ENCODE peak calls at places on chromosomes 13 and 19, in seven cellular contexts. N, C, T, J, A, X and Y are unnamed samples. For H3K4me1 and H3K36me3, the result is how much of the 10 kb centered on the place peaks cover.

GRCh38 chr13:73677041-73677589 is 457.1 kb downstream of the KLF12 start:
- DNase-seq in X (no peak), T (no peak), N (no peak), J (no peak), A (no peak), C (no peak), Y (no peak)

GRCh38 chr13:27476943-27477681 is 26.7 kb upstream of the MTIF3 start:
- DNase-seq in J (no peak), C (no peak), T (no peak), A (no peak), X (peak), N (no peak), Y (no peak)

GRCh38 chr19:56294557-56294956 is 20.1 kb downstream of the ZSCAN5A start:
- DNase-seq in N (no peak), X (no peak), T (no peak), C (no peak), A (no peak), J (no peak), Y (no peak)

GRCh38 chr13:64753606-64754005 is 2476.5 kb downstream of the PCDH9 start:
- DNase-seq in C (no peak), T (no peak), J (no peak), A (no peak), X (no peak), N (no peak), Y (no peak)

GRCh38 chr19:7636691-7637373 is at the start of gene STXBP2:
- DNase-seq in T (peak), J (peak), A (peak), X (peak), N (peak), C (peak), Y (peak)

GRCh38 chr13:30338331-30338851 is 31.0 kb upstream of the KATNAL1 start:
- DNase-seq in T (peak), A (no peak), C (no peak), N (no peak), X (no peak), J (no peak), Y (no peak)

GRCh38 chr13:50074843-50075242 is 59.6 kb downstream of the KCNRG start:
- DNase-seq in C (no peak), N (no peak), A (no peak), J (no peak), X (no peak), T (no peak), Y (no peak)

GRCh38 chr19:28727133-28727834 is 485.7 kb downstream of the UQCRFS1 start:
- DNase-seq in C (no peak), A (peak), T (no peak), X (no peak), N (peak), J (peak), Y (peak)

GRCh38 chr13:33281951-33282595 is 3.5 kb downstream of the STARD13 start:
- DNase-seq in A (no peak), X (no peak), N (no peak), T (no peak), J (no peak), C (no peak), Y (no peak)
- H3K4me1 ChIP-seq in A (half or more), X (half or more), N (under half), T (under half), J (under half), C (under half), Y (under half)

GRCh38 chr13:46389985-46390384 is 2.9 kb upstream of the RUBCNL start:
- DNase-seq in N (no peak), J (no peak), A (no peak), X (peak), C (peak), T (no peak), Y (no peak)
- H3K36me3 ChIP-seq in N (under half), J (under half), A (under half), X (under half), C (under half), T (under half), Y (under half)

GRCh38 chr19:37309834-37310575 is 60.9 kb upstream of the ZNF527 start:
- DNase-seq in A (peak), X (no peak), N (no peak), T (no peak), C (no peak), J (no peak), Y (no peak)
- TF ChIP-seq YY1 in A (no peak), X (no peak), N (no peak), T (no peak), C (no peak), J (no peak), Y (no peak)

GRCh38 chr13:114064516-114065140 is 67.8 kb downstream of the RASA3 start:
- DNase-seq in N (peak), X (no peak), T (no peak), C (no peak), A (peak), J (no peak), Y (no peak)

GRCh38 chr13:114065141-114065925 is 67.1 kb downstream of the RASA3 start:
- DNase-seq in T (peak), J (peak), C (no peak), A (peak), N (peak), X (peak), Y (peak)

GRCh38 chr13:114067381-114067885 is 65.0 kb downstream of the RASA3 start:
- DNase-seq in X (no peak), J (no peak), N (no peak), T (no peak), A (no peak), C (peak), Y (no peak)

GRCh38 chr13:114066956-114067355 is 65.5 kb downstream of the RASA3 start:
- DNase-seq in A (no peak), N (no peak), X (no peak), T (no peak), J (no peak), C (no peak), Y (no peak)

DNA sequence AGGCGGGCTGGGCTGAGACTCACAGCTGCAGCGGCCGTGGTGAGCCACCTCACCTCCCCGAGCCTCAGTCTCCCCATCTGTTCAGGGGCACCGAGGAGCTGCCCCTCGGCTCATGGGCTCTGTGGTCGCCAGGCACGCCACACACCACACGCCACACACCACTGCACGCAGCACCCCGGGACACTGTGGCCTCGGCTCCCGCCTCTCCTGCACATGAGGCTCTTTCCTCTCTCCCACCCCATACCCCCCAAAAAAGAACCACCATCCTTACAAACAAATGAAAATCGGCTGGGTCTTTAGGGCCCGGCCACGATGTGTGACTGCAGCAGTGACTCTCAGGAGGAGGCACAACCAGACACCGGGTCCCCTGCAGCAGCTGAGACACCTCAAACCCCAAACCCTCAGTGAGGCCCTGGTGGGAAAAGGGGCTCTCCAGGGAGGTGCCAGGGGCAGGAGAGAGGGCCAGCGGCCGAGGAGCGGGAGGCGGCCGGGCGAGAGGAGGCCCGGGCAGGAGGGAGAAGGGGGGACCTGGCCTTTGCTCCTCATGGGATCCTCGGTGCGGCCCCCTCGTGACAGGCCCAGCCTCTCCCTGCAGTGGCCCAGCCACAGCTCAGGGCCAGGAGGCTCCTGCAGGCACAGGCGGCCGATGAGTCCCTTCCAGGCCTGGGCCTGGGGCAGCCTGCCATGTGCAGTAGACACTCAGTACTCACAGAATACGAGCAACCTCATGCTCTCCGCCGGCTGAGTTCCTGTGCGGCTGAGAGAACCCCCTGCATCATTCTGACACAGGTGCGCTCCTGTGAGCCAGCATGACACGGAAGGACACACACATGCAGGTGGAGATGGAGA is 66.3 kb downstream of the RASA3 start:
- DNase-seq in N (no peak), X (no peak), C (no peak), J (no peak), T (no peak), A (no peak), Y (no peak)
- H3K4me1 ChIP-seq in N (under half), X (under half), C (under half), J (under half), T (under half), A (half or more), Y (under half)

GRCh38 chr19:47357788-47358680 is 8.9 kb downstream of the DHX34 start:
- DNase-seq in X (peak), J (no peak), T (no peak), N (no peak), C (no peak), A (peak), Y (no peak)

GRCh38 chr19:47362321-47362720 is 13.2 kb downstream of the DHX34 start:
- DNase-seq in T (no peak), C (no peak), A (peak), J (no peak), N (no peak), X (no peak), Y (no peak)

DNA sequence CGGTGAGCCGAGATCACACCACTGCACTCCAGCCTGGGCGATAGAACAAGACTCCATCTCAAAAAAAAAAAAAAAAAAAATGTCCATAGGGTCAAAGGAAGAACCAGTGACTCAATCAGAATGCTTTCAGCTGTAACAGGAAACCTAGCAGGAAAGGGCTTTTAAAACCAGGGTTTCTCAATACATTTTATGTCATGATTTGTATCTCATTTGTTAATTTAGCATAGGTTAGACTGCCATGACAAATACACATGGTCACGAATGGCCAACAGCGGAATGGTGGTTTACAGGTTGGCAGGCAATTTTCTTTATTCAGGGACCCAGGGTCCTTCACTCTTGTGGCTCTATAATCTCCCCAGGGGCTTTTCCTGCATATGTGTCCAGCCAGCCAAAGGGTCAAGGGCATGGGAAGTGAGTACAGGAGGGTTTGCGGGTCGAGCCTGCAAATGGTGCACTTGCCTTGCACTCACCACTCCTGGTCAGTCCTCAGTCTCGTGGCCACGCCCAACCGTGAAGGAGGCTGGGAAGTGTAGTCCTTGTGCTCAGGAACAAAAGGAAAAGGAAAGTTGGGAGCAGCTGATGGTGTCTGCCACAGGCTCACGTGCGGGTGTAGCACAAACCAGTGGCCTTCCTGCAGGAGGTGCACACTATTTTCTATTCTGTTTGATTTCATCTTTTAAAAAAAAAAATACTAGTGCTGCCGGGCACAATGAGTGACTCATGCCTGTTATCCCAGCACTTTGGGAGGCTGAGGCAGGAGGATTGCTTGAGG is 14.8 kb downstream of the DHX34 start:
- DNase-seq in A (peak), J (no peak), N (no peak), T (no peak), C (no peak), X (no peak), Y (peak)
- H3K36me3 ChIP-seq in A (under half), J (under half), N (half or more), T (under half), C (under half), X (half or more), Y (half or more)

DNA sequence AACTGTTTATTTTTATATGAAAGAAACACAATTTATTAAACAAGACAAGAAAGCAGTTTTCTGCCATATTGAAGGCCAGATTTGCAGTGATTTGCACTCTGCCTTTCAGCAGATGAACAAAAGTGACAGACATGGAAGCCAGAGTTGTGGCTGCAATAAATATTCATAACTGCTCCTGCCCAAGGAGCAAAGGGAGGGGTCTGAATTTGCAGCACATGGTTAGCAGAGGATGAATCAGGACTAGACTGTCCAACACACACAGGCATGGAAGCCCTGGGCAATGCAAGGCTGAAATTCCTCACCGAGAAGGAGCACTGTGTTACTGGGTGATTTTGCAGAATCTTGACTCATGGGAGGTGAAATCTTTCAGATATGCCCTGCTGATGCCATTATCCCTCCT is 418.2 kb downstream of the DCT start:
- DNase-seq in C (no peak), J (no peak), X (no peak), T (no peak), A (no peak), N (no peak), Y (no peak)
- TF ChIP-seq YY1 in C (no peak), J (no peak), X (no peak), T (no peak), A (peak), N (no peak), Y (no peak)